ENCODE peak calls at places on chromosomes 3 and 15, in seven cellular contexts. R is lung; W is AG09309; S is RWPE1; H is AG04450; L is stomach; Q is CD8-positive, alpha-beta T cell. G is an unnamed sample.

GRCh38 chr3:189144645-189145044 is 27.1 kb upstream of the TPRG1 start:
- DNase-seq in R (no peak), W (no peak), S (peak), H (no peak), L (no peak), Q (peak), G (no peak)

GRCh38 chr3:137325170-137325569 is 367.4 kb downstream of the IL20RB start:
- DNase-seq in R (no peak), W (no peak), S (no peak), H (no peak), L (no peak), Q (no peak), G (no peak)

GRCh38 chr3:65857327-65857726 is 181.4 kb downstream of the MAGI1 start:
- DNase-seq in R (no peak), W (no peak), S (no peak), H (no peak), L (no peak), Q (no peak), G (no peak)

GRCh38 chr3:58748024-58748423 is 81.5 kb upstream of the FAM3D start:
- DNase-seq in R (no peak), W (no peak), S (no peak), H (no peak), L (no peak), Q (no peak), G (no peak)

GRCh38 chr15:43792761-43793493 is 807 bp downstream of the SERF2 start:
- DNase-seq in R (peak), W (no peak), S (peak), H (no peak), L (no peak), Q (no peak), G (no peak)

GRCh38 chr3:69791111-69791510 is 51.8 kb downstream of the MITF start:
- DNase-seq in R (peak), W (peak), S (no peak), H (no peak), L (peak), Q (no peak), G (peak)

GRCh38 chr3:187454416-187454815 is 86.2 kb downstream of the RTP4 start:
- DNase-seq in R (no peak), W (no peak), S (no peak), H (no peak), L (no peak), Q (no peak), G (no peak)

GRCh38 chr3:107431048-107431297 is 53.7 kb downstream of the CCDC54 start:
- DNase-seq in R (peak), W (no peak), S (no peak), H (no peak), L (no peak), Q (peak), G (no peak)

GRCh38 chr15:93479679-93480078 is 390.7 kb upstream of the RGMA start:
- DNase-seq in R (no peak), W (no peak), S (no peak), H (no peak), L (no peak), Q (no peak), G (no peak)

GRCh38 chr3:17639765-17640164 is 102.7 kb downstream of the TBC1D5 start:
- DNase-seq in R (peak), W (peak), S (peak), H (peak), L (no peak), Q (no peak), G (no peak)

GRCh38 chr3:43405888-43406636 is 119.7 kb downstream of the SNRK start:
- DNase-seq in R (no peak), W (peak), S (no peak), H (no peak), L (no peak), Q (no peak), G (no peak)

GRCh38 chr3:8166013-8166412 is 335.6 kb upstream of the LMCD1 start:
- DNase-seq in R (no peak), W (no peak), S (no peak), H (no peak), L (no peak), Q (no peak), G (no peak)

GRCh38 chr15:26082833-26083174 is 219.7 kb upstream of the ATP10A start:
- DNase-seq in R (no peak), W (no peak), S (no peak), H (no peak), L (no peak), Q (no peak), G (no peak)

GRCh38 chr15:90529369-90530249 is at the start of gene CRTC3:
- DNase-seq in R (peak), W (no peak), S (peak), H (no peak), L (peak), Q (peak), G (peak)
- TF ChIP-seq CTCF in R (no peak), W (no peak), S (no peak), H (no peak), L (no peak), Q (no peak), G (no peak)

DNA sequence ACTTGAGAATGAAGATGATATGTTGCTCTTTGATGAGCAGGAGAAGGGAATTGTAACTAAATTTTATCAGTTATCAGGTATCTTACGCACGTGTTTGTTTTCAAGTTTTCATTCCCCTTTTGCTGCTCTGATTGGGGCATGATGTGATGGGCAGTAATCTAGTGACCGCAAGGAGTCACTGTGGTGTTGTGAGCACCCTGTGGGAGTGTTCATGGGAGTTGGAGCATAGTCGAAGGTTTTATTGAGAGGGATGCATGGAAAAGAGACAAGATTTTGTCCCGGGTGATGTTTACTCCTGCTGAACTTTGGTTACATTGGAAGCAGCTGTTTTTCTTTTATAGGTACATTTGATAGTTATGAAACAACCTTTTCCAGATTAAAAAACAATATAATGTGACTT is 2.1 kb downstream of the FAN1 start:
- DNase-seq in R (no peak), W (no peak), S (no peak), H (no peak), L (no peak), Q (no peak), G (no peak)
- TF ChIP-seq CTCF in R (no peak), W (peak), S (peak), H (peak), L (no peak), Q (no peak), G (no peak)

DNA sequence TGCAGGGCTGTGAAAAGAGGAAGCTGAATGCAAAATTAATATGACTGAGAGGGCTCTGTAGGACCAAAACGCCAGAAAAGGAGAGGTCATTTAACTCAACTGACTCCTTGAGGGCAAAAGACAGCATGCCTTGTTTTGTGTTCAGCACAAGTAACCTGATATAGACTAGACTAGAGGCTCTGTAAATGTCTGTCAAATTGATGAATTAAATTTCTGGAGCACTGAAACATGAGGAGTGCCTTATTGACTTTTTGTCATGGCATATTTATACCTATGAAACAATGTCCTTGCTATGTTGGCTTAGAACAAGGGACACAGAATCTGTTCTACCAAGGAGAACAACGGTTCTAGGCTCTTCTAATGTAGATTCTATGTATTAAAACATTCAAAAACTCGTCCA is 102.6 kb upstream of the FEZF2 start:
- DNase-seq in R (no peak), W (no peak), S (no peak), H (no peak), L (no peak), Q (no peak), G (no peak)
- TF ChIP-seq CTCF in R (no peak), W (no peak), S (no peak), H (no peak), L (no peak), Q (no peak), G (no peak)

GRCh38 chr15:29656636-29657475 is 165.4 kb downstream of the TJP1 start:
- DNase-seq in R (no peak), W (no peak), S (peak), H (no peak), L (no peak), Q (no peak), G (peak)
- TF ChIP-seq CTCF in R (no peak), W (no peak), S (peak), H (no peak), L (no peak), Q (no peak), G (no peak)

DNA sequence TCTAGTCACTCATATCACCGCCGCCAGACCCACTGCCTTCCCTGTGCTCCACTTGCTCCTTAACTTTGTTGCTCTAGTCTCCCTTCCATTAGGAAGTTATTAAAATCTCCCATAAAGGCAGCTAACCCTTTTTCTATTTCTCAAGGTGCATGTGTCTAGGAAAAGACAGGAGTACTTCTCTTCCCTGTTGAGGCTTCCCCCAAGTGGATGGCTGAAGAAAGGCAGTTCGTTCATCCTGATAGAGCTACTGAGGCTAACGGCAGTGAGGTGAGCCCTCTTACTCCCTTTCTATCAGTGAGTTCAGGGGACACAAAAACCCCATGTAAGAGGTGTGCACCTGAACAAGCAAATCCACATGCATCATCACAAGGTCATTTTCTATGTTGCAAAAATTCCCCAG is 397.8 kb downstream of the IGSF11 start:
- DNase-seq in R (no peak), W (no peak), S (peak), H (no peak), L (no peak), Q (no peak), G (no peak)
- TF ChIP-seq CTCF in R (no peak), W (no peak), S (no peak), H (peak), L (no peak), Q (no peak), G (no peak)

GRCh38 chr3:186239321-186239720 is 122.7 kb downstream of the DGKG start:
- DNase-seq in R (no peak), W (no peak), S (no peak), H (no peak), L (peak), Q (no peak), G (no peak)
- TF ChIP-seq CTCF in R (no peak), W (no peak), S (no peak), H (no peak), L (no peak), Q (no peak), G (no peak)

DNA sequence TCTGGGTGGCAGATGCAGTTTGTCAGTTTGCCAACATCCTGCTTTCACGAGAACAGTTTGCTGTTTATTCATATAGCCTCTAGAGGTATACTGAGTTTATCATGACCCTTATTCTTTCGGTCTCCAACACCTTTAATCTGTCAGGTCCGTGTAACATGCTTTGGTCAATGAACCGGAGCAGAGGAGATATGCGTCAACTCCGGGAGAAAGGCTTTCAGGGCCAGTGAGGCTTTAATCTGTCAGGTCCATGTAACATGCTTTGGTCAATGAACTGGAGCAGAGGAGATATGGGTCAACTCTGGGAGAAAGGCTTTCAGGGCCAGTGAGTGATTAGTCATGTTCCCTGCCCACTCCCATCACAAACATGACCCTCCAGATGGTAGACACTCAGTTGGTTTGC is 16.9 kb upstream of the GPD1L start:
- DNase-seq in R (no peak), W (no peak), S (no peak), H (no peak), L (no peak), Q (no peak), G (no peak)
- TF ChIP-seq CTCF in R (no peak), W (no peak), S (no peak), H (no peak), L (no peak), Q (no peak), G (no peak)

GRCh38 chr3:61177450-61177849 is 73.8 kb downstream of the FHIT start:
- DNase-seq in R (no peak), W (no peak), S (no peak), H (no peak), L (no peak), Q (no peak), G (no peak)
- TF ChIP-seq CTCF in R (no peak), W (no peak), S (no peak), H (no peak), L (no peak), Q (no peak), G (no peak)

GRCh38 chr3:1103525-1103924 is 10.7 kb downstream of the CNTN6 start:
- DNase-seq in R (no peak), W (no peak), S (no peak), H (no peak), L (no peak), Q (no peak), G (no peak)
- TF ChIP-seq CTCF in R (no peak), W (peak), S (no peak), H (no peak), L (no peak), Q (no peak), G (no peak)

DNA sequence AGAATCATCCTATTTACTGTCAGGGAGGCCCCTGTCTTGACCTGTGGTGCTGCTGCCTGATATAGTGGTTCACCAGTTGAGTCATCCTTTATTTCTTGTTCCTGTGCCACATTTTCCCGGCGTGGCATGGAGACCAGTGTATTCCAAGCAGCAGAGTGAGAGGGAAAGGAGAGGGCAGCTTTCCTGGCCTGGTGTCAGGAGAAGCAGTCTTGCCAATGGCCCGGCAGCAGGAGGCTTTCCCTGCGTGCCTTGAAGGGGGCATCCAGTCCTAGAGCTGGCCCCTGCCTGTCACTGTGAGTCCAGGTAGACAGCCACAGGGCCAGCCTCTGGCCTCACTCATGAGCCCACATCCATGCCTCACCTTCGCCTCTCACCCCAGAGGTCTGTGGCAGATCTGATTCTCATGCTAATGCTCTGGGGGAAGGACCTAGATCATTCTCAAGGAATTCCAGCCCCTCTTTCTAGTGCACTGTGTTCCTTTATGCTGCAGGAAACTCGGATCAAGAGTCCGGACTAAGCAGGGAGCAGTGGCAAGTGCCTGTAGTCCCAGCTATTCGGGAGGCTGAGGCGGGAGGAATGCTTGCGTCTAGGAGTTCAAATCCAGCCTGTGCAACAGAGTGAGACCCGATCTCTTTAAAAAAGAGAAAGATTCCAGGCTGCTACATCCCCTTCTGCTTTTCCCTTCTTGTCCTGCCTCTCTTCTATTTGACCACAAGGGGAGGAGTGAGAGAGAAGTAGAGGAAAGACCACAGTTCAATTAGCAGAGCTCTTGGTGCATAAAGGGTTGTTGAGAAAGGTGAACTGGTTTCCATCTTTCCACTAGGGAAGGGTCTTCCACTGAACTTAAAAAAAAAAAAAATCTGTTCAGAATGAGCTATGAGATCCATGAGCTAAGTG is 66.8 kb upstream of the HACD2 start:
- DNase-seq in R (no peak), W (no peak), S (no peak), H (no peak), L (no peak), Q (no peak), G (no peak)
- TF ChIP-seq CTCF in R (no peak), W (no peak), S (no peak), H (no peak), L (no peak), Q (no peak), G (no peak)